ENCODE peak calls at places on chromosomes 5 and 9, in four cellular contexts. One of them, this sample, is unnamed.

GRCh38 chr9:116073826-116074225 is 79.8 kb upstream of the PAPPA start:
- DNase-seq in heart right ventricle: no peak
- DNase-seq in activated CD4-positive, alpha-beta T cell treated with anti-CD3 and anti-CD28 coated beads, Interleukin-2, amount 50 U/mL, for 48 hours: no peak
- DNase-seq in PC-3: peak
- DNase-seq in this sample: no peak

GRCh38 chr5:146828385-146828784 is 50.2 kb downstream of the PPP2R2B start:
- DNase-seq in heart right ventricle: no peak
- DNase-seq in activated CD4-positive, alpha-beta T cell treated with anti-CD3 and anti-CD28 coated beads, Interleukin-2, amount 50 U/mL, for 48 hours: no peak
- DNase-seq in PC-3: no peak
- DNase-seq in this sample: no peak

GRCh38 chr5:123285122-123286011 is 137.8 kb downstream of the CEP120 start:
- DNase-seq in heart right ventricle: no peak
- DNase-seq in activated CD4-positive, alpha-beta T cell treated with anti-CD3 and anti-CD28 coated beads, Interleukin-2, amount 50 U/mL, for 48 hours: no peak
- DNase-seq in PC-3: no peak
- DNase-seq in this sample: peak

GRCh38 chr5:131171276-131171815 is 602 bp downstream of the LYRM7 start:
- DNase-seq in heart right ventricle: no peak
- DNase-seq in activated CD4-positive, alpha-beta T cell treated with anti-CD3 and anti-CD28 coated beads, Interleukin-2, amount 50 U/mL, for 48 hours: peak
- DNase-seq in PC-3: peak
- DNase-seq in this sample: no peak

GRCh38 chr5:68173007-68173406 is 42.5 kb upstream of the PIK3R1 start:
- DNase-seq in heart right ventricle: no peak
- DNase-seq in activated CD4-positive, alpha-beta T cell treated with anti-CD3 and anti-CD28 coated beads, Interleukin-2, amount 50 U/mL, for 48 hours: no peak
- DNase-seq in PC-3: no peak
- DNase-seq in this sample: no peak

GRCh38 chr5:93452255-93452654 is 128.8 kb downstream of the NR2F1-AS1 start:
- DNase-seq in heart right ventricle: no peak
- DNase-seq in activated CD4-positive, alpha-beta T cell treated with anti-CD3 and anti-CD28 coated beads, Interleukin-2, amount 50 U/mL, for 48 hours: no peak
- DNase-seq in PC-3: no peak
- DNase-seq in this sample: no peak

GRCh38 chr5:55407984-55408383 is 100.2 kb downstream of the MTREX start:
- DNase-seq in heart right ventricle: no peak
- DNase-seq in activated CD4-positive, alpha-beta T cell treated with anti-CD3 and anti-CD28 coated beads, Interleukin-2, amount 50 U/mL, for 48 hours: no peak
- DNase-seq in PC-3: no peak
- DNase-seq in this sample: no peak

GRCh38 chr5:171323806-171324632 is 15.0 kb downstream of the TLX3 start:
- DNase-seq in heart right ventricle: no peak
- DNase-seq in activated CD4-positive, alpha-beta T cell treated with anti-CD3 and anti-CD28 coated beads, Interleukin-2, amount 50 U/mL, for 48 hours: no peak
- DNase-seq in PC-3: peak
- DNase-seq in this sample: no peak

GRCh38 chr5:150609843-150610584 is 30.4 kb upstream of the SYNPO start:
- DNase-seq in heart right ventricle: peak
- DNase-seq in activated CD4-positive, alpha-beta T cell treated with anti-CD3 and anti-CD28 coated beads, Interleukin-2, amount 50 U/mL, for 48 hours: no peak
- DNase-seq in PC-3: no peak
- DNase-seq in this sample: no peak

GRCh38 chr5:34053133-34053532 is 10.1 kb upstream of the C1QTNF3 start:
- DNase-seq in heart right ventricle: no peak
- DNase-seq in activated CD4-positive, alpha-beta T cell treated with anti-CD3 and anti-CD28 coated beads, Interleukin-2, amount 50 U/mL, for 48 hours: no peak
- DNase-seq in PC-3: peak
- DNase-seq in this sample: no peak

GRCh38 chr9:107020040-107020530 is 157.1 kb downstream of the ZNF462 start:
- DNase-seq in heart right ventricle: peak
- DNase-seq in activated CD4-positive, alpha-beta T cell treated with anti-CD3 and anti-CD28 coated beads, Interleukin-2, amount 50 U/mL, for 48 hours: no peak
- DNase-seq in PC-3: peak
- DNase-seq in this sample: no peak

GRCh38 chr5:534743-535671 is 10.8 kb upstream of the SLC9A3 start:
- DNase-seq in heart right ventricle: no peak
- DNase-seq in activated CD4-positive, alpha-beta T cell treated with anti-CD3 and anti-CD28 coated beads, Interleukin-2, amount 50 U/mL, for 48 hours: no peak
- DNase-seq in PC-3: no peak
- DNase-seq in this sample: no peak

GRCh38 chr9:88936668-88937067 is 54.6 kb upstream of the S1PR3 start:
- DNase-seq in heart right ventricle: no peak
- DNase-seq in activated CD4-positive, alpha-beta T cell treated with anti-CD3 and anti-CD28 coated beads, Interleukin-2, amount 50 U/mL, for 48 hours: no peak
- DNase-seq in PC-3: no peak
- DNase-seq in this sample: no peak

GRCh38 chr5:55232194-55232984 is 1.0 kb downstream of the CCNO start:
- DNase-seq in heart right ventricle: no peak
- DNase-seq in activated CD4-positive, alpha-beta T cell treated with anti-CD3 and anti-CD28 coated beads, Interleukin-2, amount 50 U/mL, for 48 hours: no peak
- DNase-seq in PC-3: peak
- DNase-seq in this sample: peak

GRCh38 chr9:114633452-114634089 is 22.5 kb downstream of the TMEM268 start:
- DNase-seq in heart right ventricle: no peak
- DNase-seq in activated CD4-positive, alpha-beta T cell treated with anti-CD3 and anti-CD28 coated beads, Interleukin-2, amount 50 U/mL, for 48 hours: no peak
- DNase-seq in PC-3: peak
- DNase-seq in this sample: no peak

GRCh38 chr5:180128671-180129261 is 57.2 kb upstream of the RNF130 start:
- DNase-seq in heart right ventricle: no peak
- DNase-seq in activated CD4-positive, alpha-beta T cell treated with anti-CD3 and anti-CD28 coated beads, Interleukin-2, amount 50 U/mL, for 48 hours: no peak
- DNase-seq in PC-3: no peak
- DNase-seq in this sample: no peak

GRCh38 chr9:37371565-37372464 is 50.7 kb upstream of the GRHPR start:
- DNase-seq in heart right ventricle: no peak
- DNase-seq in activated CD4-positive, alpha-beta T cell treated with anti-CD3 and anti-CD28 coated beads, Interleukin-2, amount 50 U/mL, for 48 hours: peak
- DNase-seq in PC-3: no peak
- DNase-seq in this sample: no peak

GRCh38 chr9:130997925-130998595 is 10.9 kb upstream of the LAMC3 start:
- DNase-seq in heart right ventricle: peak
- DNase-seq in activated CD4-positive, alpha-beta T cell treated with anti-CD3 and anti-CD28 coated beads, Interleukin-2, amount 50 U/mL, for 48 hours: peak
- DNase-seq in PC-3: peak
- DNase-seq in this sample: peak

This sample was measured in neural crest cell.